ENCODE peak calls at places on chromosome 2, in four cellular contexts. One of them, this sample, is unnamed.

GRCh38 chr2:4020153-4020552 is 316.8 kb downstream of the DCDC2C start:
- DNase-seq in A549: peak
- DNase-seq in K562: no peak
- DNase-seq in IMR-90: no peak
- DNase-seq in this sample: no peak

GRCh38 chr2:168119519-168120141 is 127.8 kb downstream of the STK39 start:
- DNase-seq in K562: peak
- DNase-seq in IMR-90: peak
- DNase-seq in A549: peak
- DNase-seq in this sample: no peak

GRCh38 chr2:23901966-23902942 is 24.7 kb downstream of the ATAD2B start:
- DNase-seq in IMR-90: peak
- DNase-seq in A549: no peak
- DNase-seq in K562: no peak
- DNase-seq in this sample: no peak

GRCh38 chr2:239009001-239009961 is 161.4 kb downstream of the TWIST2 start:
- DNase-seq in IMR-90: no peak
- DNase-seq in A549: no peak
- DNase-seq in K562: no peak
- DNase-seq in this sample: no peak

GRCh38 chr2:201931955-201932354 is 101.7 kb upstream of the FZD7 start:
- DNase-seq in A549: no peak
- DNase-seq in K562: no peak
- DNase-seq in IMR-90: peak
- DNase-seq in this sample: no peak

GRCh38 chr2:29054430-29054829 is 19.9 kb downstream of the PCARE start:
- DNase-seq in K562: no peak
- DNase-seq in A549: no peak
- DNase-seq in IMR-90: no peak
- DNase-seq in this sample: no peak

GRCh38 chr2:238914648-238915015 is 66.7 kb downstream of the TWIST2 start:
- DNase-seq in IMR-90: peak
- DNase-seq in A549: no peak
- DNase-seq in K562: no peak
- DNase-seq in this sample: no peak

GRCh38 chr2:188892632-188893031 is 81.5 kb upstream of the COL3A1 start:
- DNase-seq in K562: no peak
- DNase-seq in IMR-90: peak
- DNase-seq in A549: no peak
- DNase-seq in this sample: no peak

GRCh38 chr2:98142106-98142815 is 55.3 kb downstream of the VWA3B start:
- DNase-seq in K562: no peak
- DNase-seq in A549: no peak
- DNase-seq in IMR-90: no peak
- DNase-seq in this sample: no peak

GRCh38 chr2:134944975-134945374 is 26.4 kb downstream of the CCNT2 start:
- DNase-seq in K562: no peak
- DNase-seq in A549: no peak
- DNase-seq in IMR-90: no peak
- DNase-seq in this sample: no peak

GRCh38 chr2:219073413-219074129 is 12.8 kb upstream of the IHH start:
- DNase-seq in K562: peak
- DNase-seq in A549: peak
- DNase-seq in IMR-90: peak
- DNase-seq in this sample: no peak

GRCh38 chr2:189549440-189549832 is 31.1 kb downstream of the SLC40A1 start:
- DNase-seq in A549: no peak
- DNase-seq in IMR-90: peak
- DNase-seq in K562: no peak
- DNase-seq in this sample: no peak

GRCh38 chr2:111184725-111185495 is 64.2 kb downstream of the BCL2L11 start:
- DNase-seq in A549: no peak
- DNase-seq in K562: no peak
- DNase-seq in IMR-90: no peak
- DNase-seq in this sample: no peak

GRCh38 chr2:55811048-55811447 is 112.5 kb downstream of the EFEMP1 start:
- DNase-seq in A549: no peak
- DNase-seq in K562: no peak
- DNase-seq in IMR-90: no peak
- DNase-seq in this sample: no peak

GRCh38 chr2:15937105-15937881 is 3.1 kb upstream of the MYCN start:
- DNase-seq in IMR-90: no peak
- DNase-seq in A549: no peak
- DNase-seq in K562: no peak
- DNase-seq in this sample: no peak

GRCh38 chr2:55175254-55176093 is 56.6 kb downstream of the CLHC1 start:
- DNase-seq in IMR-90: peak
- DNase-seq in K562: peak
- DNase-seq in A549: peak
- DNase-seq in this sample: no peak

GRCh38 chr2:69021727-69022126 is 8.7 kb downstream of the ANTXR1 start:
- DNase-seq in A549: no peak
- DNase-seq in IMR-90: no peak
- DNase-seq in K562: no peak
- DNase-seq in this sample: no peak

GRCh38 chr2:224892574-224893204 is 149.6 kb downstream of the DOCK10 start:
- DNase-seq in A549: no peak
- DNase-seq in IMR-90: no peak
- DNase-seq in K562: no peak
- DNase-seq in this sample: no peak

GRCh38 chr2:6919912-6920905 is 3.0 kb downstream of the RNF144A start:
- DNase-seq in A549: no peak
- DNase-seq in K562: no peak
- DNase-seq in IMR-90: no peak
- DNase-seq in this sample: no peak

GRCh38 chr2:20113986-20114938 is 62.8 kb upstream of the LAPTM4A start:
- DNase-seq in IMR-90: no peak
- DNase-seq in K562: no peak
- DNase-seq in A549: no peak
- DNase-seq in this sample: no peak

GRCh38 chr2:128472789-128473174 is 154.1 kb upstream of the HS6ST1 start:
- DNase-seq in IMR-90: peak
- DNase-seq in K562: no peak
- DNase-seq in A549: no peak
- DNase-seq in this sample: no peak

GRCh38 chr2:222714361-222715256 is 43.2 kb downstream of the MOGAT1 start:
- DNase-seq in K562: no peak
- DNase-seq in IMR-90: no peak
- DNase-seq in A549: no peak
- DNase-seq in this sample: no peak

DNA sequence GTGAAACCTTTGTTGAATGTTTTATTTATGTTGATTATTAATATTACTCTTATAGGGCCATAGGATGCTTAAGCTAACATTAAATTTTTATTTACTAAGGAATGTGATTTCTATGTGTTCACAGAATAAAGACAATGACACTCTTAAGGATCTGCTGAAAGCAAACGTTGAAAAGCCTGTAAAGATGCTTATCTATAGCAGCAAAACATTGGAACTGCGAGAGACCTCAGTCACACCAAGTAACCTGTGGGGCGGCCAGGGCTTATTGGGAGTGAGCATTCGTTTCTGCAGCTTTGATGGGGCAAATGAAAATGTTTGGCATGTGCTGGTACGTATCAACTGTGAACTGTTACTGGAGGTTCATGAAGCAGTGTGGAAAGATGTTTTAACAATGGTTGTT is 20.4 kb downstream of the GORASP2 start:
- DNase-seq in IMR-90: no peak
- DNase-seq in K562: no peak
- DNase-seq in A549: no peak
- DNase-seq in this sample: no peak
- TF ChIP-seq ELK1 in IMR-90: no peak
- TF ChIP-seq ELK1 in K562: no peak
- TF ChIP-seq ELK1 in A549: no peak
- TF ChIP-seq ELK1 in this sample: no peak

DNA sequence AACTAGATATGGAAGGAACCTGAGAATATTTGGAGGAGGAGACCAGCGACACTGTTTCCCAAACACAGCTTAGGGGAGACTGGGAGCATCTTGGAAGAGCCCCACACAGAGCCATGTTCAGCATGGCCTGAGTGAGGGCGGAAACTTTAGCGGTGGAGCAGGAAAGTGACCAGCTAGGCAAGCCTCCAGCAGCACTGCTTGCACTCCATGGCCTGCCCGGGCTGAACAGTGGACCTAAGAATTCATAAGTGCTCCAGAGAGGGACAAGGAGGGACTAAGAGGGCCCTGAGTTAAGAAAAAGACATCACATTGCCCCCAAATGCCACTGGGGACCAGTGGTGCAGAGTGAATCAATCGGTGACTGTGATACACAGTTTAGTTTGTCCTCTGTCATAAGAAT is 566.4 kb downstream of the TNS1 start:
- DNase-seq in K562: no peak
- DNase-seq in IMR-90: no peak
- DNase-seq in A549: no peak
- DNase-seq in this sample: no peak
- TF ChIP-seq ELK1 in K562: no peak
- TF ChIP-seq ELK1 in IMR-90: no peak
- TF ChIP-seq ELK1 in A549: no peak
- TF ChIP-seq ELK1 in this sample: no peak

GRCh38 chr2:1702186-1702565 is 42.1 kb downstream of the PXDN start:
- DNase-seq in K562: no peak
- DNase-seq in IMR-90: no peak
- DNase-seq in A549: no peak
- DNase-seq in this sample: no peak
- TF ChIP-seq ELK1 in K562: no peak
- TF ChIP-seq ELK1 in IMR-90: no peak
- TF ChIP-seq ELK1 in A549: no peak
- TF ChIP-seq ELK1 in this sample: no peak

DNA sequence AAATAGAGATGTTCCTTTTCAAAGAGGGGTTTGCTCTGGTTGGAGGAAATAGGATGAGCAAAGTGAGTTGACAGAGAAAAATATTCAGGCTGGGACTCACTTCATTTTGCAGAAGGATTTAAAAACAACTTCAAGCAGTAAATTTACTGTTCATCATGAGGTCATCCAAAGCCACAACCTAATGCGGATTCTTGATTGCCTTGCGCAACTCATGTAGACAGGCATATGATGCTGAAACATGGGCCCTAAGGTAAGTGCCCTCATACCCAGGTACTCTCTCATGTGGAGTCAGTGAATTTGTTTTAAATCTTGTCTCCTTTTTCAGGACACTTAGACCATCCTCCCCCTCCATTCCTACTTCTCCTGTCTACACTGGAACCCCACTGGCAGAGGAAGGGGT is 51.9 kb upstream of the LYPD1 start:
- DNase-seq in IMR-90: peak
- DNase-seq in K562: no peak
- DNase-seq in A549: no peak
- DNase-seq in this sample: no peak
- TF ChIP-seq ELK1 in IMR-90: no peak
- TF ChIP-seq ELK1 in K562: no peak
- TF ChIP-seq ELK1 in A549: no peak
- TF ChIP-seq ELK1 in this sample: no peak

This sample was measured in GM12878.